ENCODE peak calls at places on chromosome 7, in five cellular contexts. F is fibroblast of lung, D is AG09319, H is A673, K is neural progenitor cell. N is an unnamed sample.

GRCh38 chr7:47576031-47576908 is 5.6 kb downstream of the TNS3 start:
- DNase-seq in F (peak), D (no peak), H (no peak), K (peak), N (no peak)

GRCh38 chr7:77800730-77801129 is 2.2 kb downstream of the PHTF2 start:
- DNase-seq in F (no peak), D (no peak), H (no peak), K (no peak), N (no peak)

GRCh38 chr7:45709168-45710034 is 135.2 kb downstream of the ADCY1 start:
- DNase-seq in F (peak), D (peak), H (no peak), K (no peak), N (no peak)

GRCh38 chr7:130999926-131000325 is 265.9 kb upstream of the KLF14 start:
- DNase-seq in F (no peak), D (no peak), H (no peak), K (no peak), N (no peak)

GRCh38 chr7:99499356-99499712 is 747 bp downstream of the ZNF394 start:
- DNase-seq in F (no peak), D (no peak), H (no peak), K (no peak), N (no peak)

GRCh38 chr7:94022550-94022949 is 18.4 kb upstream of the BET1 start:
- DNase-seq in F (no peak), D (no peak), H (no peak), K (no peak), N (no peak)

GRCh38 chr7:92612501-92612900 is 22.3 kb upstream of the FAM133B start:
- DNase-seq in F (peak), D (no peak), H (no peak), K (no peak), N (no peak)

GRCh38 chr7:123640583-123640982 is 15.1 kb upstream of the LMOD2 start:
- DNase-seq in F (no peak), D (no peak), H (no peak), K (no peak), N (no peak)

GRCh38 chr7:128909605-128910568 is 622 bp downstream of the KCP start:
- DNase-seq in F (peak), D (peak), H (peak), K (peak), N (peak)
- TF ChIP-seq CTCF in F (no peak), D (no peak), H (no peak), K (no peak), N (no peak)

GRCh38 chr7:129498021-129498420 is 4.3 kb upstream of the SMKR1 start:
- DNase-seq in F (no peak), D (no peak), H (no peak), K (no peak), N (no peak)

GRCh38 chr7:129501760-129502707 is at the start of gene SMKR1:
- DNase-seq in F (peak), D (no peak), H (peak), K (peak), N (peak)

GRCh38 chr7:129499915-129500463 is 2.3 kb upstream of the SMKR1 start:
- DNase-seq in F (no peak), D (no peak), H (no peak), K (no peak), N (no peak)

GRCh38 chr7:129503725-129504124 is 1.4 kb downstream of the SMKR1 start:
- DNase-seq in F (no peak), D (no peak), H (no peak), K (no peak), N (no peak)

DNA sequence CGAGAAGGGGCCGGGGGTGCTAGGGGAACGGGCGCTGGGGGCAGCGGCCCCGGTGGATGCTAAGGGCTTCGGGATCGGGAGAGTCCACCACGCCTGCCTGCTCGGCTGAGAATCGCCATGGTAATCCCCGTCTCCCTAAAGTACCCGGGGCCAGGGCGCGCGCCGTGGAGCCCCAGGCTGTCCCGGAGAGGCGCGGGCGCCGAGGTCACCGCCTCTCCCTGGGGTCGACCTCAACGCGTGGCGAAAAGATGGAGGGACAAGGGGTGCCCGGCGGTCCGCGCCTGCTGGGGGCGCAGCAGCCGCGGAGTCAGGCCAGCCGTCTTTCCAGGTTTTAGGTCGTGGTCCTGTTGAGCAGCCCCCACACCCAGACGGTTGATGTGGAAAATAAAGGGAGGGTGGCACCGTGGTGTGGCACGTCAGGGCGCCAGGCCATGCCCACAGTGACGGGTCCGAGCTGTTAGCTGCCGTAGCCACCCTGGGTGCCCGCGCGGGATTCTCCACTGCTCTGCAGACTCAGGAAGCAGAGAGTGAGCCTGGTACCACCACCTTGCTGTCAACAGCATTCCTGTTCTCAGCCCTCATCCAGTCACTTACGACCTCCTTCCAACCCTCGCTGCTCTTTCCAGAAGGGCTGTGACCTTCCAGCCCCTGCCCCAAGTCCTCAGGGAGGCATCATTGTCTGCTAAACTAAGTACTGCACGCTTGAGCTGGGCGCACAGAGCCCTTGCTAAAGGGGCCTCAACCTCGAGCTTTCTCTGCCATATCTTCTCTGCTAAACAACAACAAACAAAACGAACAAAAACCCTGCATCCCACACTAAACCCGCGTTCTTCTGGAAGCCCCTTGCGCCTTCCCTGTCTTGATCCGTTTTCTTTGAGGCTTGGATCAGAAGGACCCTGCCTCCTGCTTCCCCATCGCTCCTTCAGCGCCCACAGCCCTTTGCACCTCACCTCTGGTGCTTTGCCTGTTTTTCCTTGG is 666 bp downstream of the SMKR1 start:
- DNase-seq in F (no peak), D (no peak), H (no peak), K (peak), N (peak)
- TF ChIP-seq CTCF in F (peak), D (no peak), H (peak), K (peak), N (no peak)

GRCh38 chr7:42843209-42843800 is 68.6 kb downstream of the C7orf25 start:
- DNase-seq in F (peak), D (no peak), H (peak), K (peak), N (peak)
- TF ChIP-seq CTCF in F (peak), D (peak), H (peak), K (peak), N (peak)

GRCh38 chr7:39016609-39017008 is 38.9 kb downstream of the POU6F2 start:
- DNase-seq in F (no peak), D (no peak), H (no peak), K (no peak), N (no peak)
- TF ChIP-seq CTCF in F (no peak), D (no peak), H (no peak), K (no peak), N (no peak)

DNA sequence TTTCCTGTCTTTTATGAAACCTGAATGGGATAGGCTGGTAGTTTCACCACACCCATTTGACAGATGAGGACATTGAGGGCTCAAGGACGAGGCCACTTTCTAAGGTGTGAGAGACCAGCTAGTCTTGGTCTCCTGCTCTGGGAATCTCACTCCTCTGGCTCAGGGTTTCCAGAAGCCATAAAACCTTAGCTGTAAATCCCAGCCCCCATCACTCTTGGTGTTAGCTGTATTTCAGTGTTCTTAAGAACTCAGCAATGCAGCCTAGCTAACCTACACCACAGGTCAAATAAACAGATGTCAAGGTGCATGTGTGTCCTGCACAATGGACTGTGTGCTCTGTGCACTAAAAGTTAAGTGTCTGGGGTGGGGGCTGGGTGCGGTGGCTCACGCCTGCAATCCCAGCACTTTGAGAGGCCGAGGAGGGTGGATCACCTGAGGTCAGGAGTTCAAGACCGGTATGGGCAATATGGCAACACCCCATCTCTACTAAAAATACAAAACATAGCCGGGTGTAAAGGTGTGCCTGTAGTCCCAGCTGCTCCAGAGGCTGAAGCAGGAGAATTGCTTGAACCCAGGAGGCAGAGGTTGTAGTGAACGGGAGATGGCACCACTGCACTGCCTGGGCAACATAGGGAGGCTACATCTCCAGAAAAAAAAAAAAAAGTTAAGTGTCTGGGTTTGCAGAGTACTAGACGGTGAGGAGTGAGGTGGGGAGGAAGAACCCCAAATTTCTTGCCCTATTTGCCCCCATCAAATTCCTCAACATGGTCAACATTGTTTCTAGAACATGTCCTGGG is 547 bp upstream of the EPO start:
- DNase-seq in F (peak), D (no peak), H (no peak), K (no peak), N (no peak)
- TF ChIP-seq CTCF in F (peak), D (peak), H (peak), K (peak), N (no peak)